ENCODE peak calls at places on chromosomes 12 and 14, in four cellular contexts. X is mesothelial cell of epicardium, F is T1000, P is ELR. J is an unnamed sample.

GRCh38 chr14:105346880-105347586 is 32.5 kb downstream of the PACS2 start:
- DNase-seq in P (no peak), X (no peak), F (no peak), J (no peak)

GRCh38 chr14:22071001-22071400 is 397.4 kb upstream of the OR4E1 start:
- DNase-seq in X (no peak), P (no peak), F (no peak), J (no peak)

GRCh38 chr14:85789506-85789905 is 259.6 kb downstream of the FLRT2 start:
- DNase-seq in F (no peak), P (no peak), X (no peak), J (no peak)

GRCh38 chr12:76666272-76666845 is 97.6 kb upstream of the ZDHHC17 start:
- DNase-seq in X (no peak), P (no peak), F (no peak), J (no peak)

GRCh38 chr12:104083769-104084475 is 19.6 kb downstream of the HCFC2 start:
- DNase-seq in P (no peak), F (no peak), X (no peak), J (no peak)

GRCh38 chr12:87406926-87407325 is 622.3 kb downstream of the C12orf50 start:
- DNase-seq in X (no peak), P (no peak), F (no peak), J (no peak)

GRCh38 chr12:23947395-23947794 is 2.1 kb downstream of the SOX5 start:
- DNase-seq in F (no peak), P (no peak), X (no peak), J (no peak)

GRCh38 chr14:95023115-95023514 is 134.2 kb downstream of the DICER1 start:
- DNase-seq in X (no peak), F (no peak), P (no peak), J (no peak)

GRCh38 chr12:56897844-56898341 is 36.3 kb downstream of the SDR9C7 start:
- DNase-seq in P (peak), X (no peak), F (no peak), J (no peak)

GRCh38 chr12:131102991-131103609 is 149.4 kb downstream of the ADGRD1 start:
- DNase-seq in F (no peak), P (no peak), X (peak), J (no peak)

GRCh38 chr14:102949062-102949800 is 26.8 kb downstream of the AMN start:
- DNase-seq in F (no peak), X (no peak), P (peak), J (peak)

GRCh38 chr12:58920102-58920955 is at the start of gene LRIG3:
- DNase-seq in X (peak), P (peak), F (peak), J (no peak)

GRCh38 chr12:46209914-46210834 is 58.7 kb downstream of the SLC38A1 start:
- DNase-seq in P (no peak), F (no peak), X (no peak), J (no peak)

GRCh38 chr12:52029686-52030085 is 21.6 kb upstream of the NR4A1 start:
- DNase-seq in F (peak), P (peak), X (no peak), J (no peak)

GRCh38 chr12:105109465-105110212 is 2.1 kb downstream of the WASHC4 start:
- DNase-seq in X (no peak), F (no peak), P (peak), J (no peak)

GRCh38 chr12:113587720-113588119 is 116.0 kb upstream of the LHX5 start:
- DNase-seq in F (no peak), P (no peak), X (no peak), J (no peak)